ENCODE peak calls at places on chromosomes 4 and X, in six cellular contexts. J is cardiac fibroblast, G is BJ, Y is B cell, W is nephron progenitor cell, A is BE2C. V is an unnamed sample.

GRCh38 chrX:135977611-135978010 is 3.8 kb upstream of the MMGT1 start:
- DNase-seq in Y (no peak), A (no peak), J (peak), G (peak), W (no peak), V (no peak)

GRCh38 chr4:146059153-146059552 is 116.4 kb upstream of the LSM6 start:
- DNase-seq in G (no peak), J (no peak), A (no peak), W (no peak), Y (peak), V (peak)

GRCh38 chr4:74206088-74206826 is 48.3 kb downstream of the MTHFD2L start:
- DNase-seq in A (no peak), J (peak), Y (peak), W (no peak), G (peak), V (peak)

GRCh38 chr4:66372706-66373105 is 702.4 kb upstream of the EPHA5 start:
- DNase-seq in G (no peak), Y (no peak), A (no peak), W (no peak), J (peak), V (no peak)

GRCh38 chr4:151395873-151396272 is 13.1 kb upstream of the FHIP1A start:
- DNase-seq in J (no peak), Y (no peak), A (no peak), W (no peak), G (no peak), V (no peak)

GRCh38 chr4:145935253-145936141 is 3.1 kb downstream of the ZNF827 start:
- DNase-seq in J (no peak), G (no peak), Y (peak), W (peak), A (peak), V (peak)

GRCh38 chrX:50036481-50036880 is 114.1 kb downstream of the CLCN5 start:
- DNase-seq in W (no peak), A (no peak), Y (no peak), G (no peak), J (peak), V (no peak)

GRCh38 chr4:102324725-102325124 is 20.6 kb downstream of the SLC39A8 start:
- DNase-seq in G (no peak), W (no peak), A (no peak), J (no peak), Y (no peak), V (no peak)

GRCh38 chr4:6342530-6343293 is 73.1 kb downstream of the WFS1 start:
- DNase-seq in G (no peak), W (no peak), A (peak), Y (no peak), J (peak), V (no peak)

GRCh38 chr4:173318648-173319211 is 15.4 kb downstream of the HMGB2 start:
- DNase-seq in Y (no peak), J (peak), A (no peak), G (no peak), W (no peak), V (no peak)

GRCh38 chr4:19728773-19729172 is 522.9 kb upstream of the SLIT2 start:
- DNase-seq in J (no peak), Y (no peak), G (no peak), W (no peak), A (no peak), V (no peak)

GRCh38 chrX:1537031-1537715 is at the start of gene P2RY8:
- DNase-seq in W (no peak), J (peak), A (no peak), Y (peak), G (peak), V (peak)

GRCh38 chr4:176044589-176044951 is 21.1 kb upstream of the WDR17 start:
- DNase-seq in Y (no peak), W (no peak), J (no peak), A (no peak), G (no peak), V (no peak)

GRCh38 chr4:151376540-151376939 is 32.4 kb upstream of the FHIP1A start:
- DNase-seq in W (no peak), A (no peak), J (no peak), G (no peak), Y (no peak), V (no peak)

GRCh38 chr4:13678186-13678924 is 50.8 kb upstream of the BOD1L1 start:
- DNase-seq in J (peak), A (no peak), G (no peak), Y (no peak), W (no peak), V (no peak)

GRCh38 chr4:168864831-168865541 is 145.1 kb downstream of the CBR4 start:
- DNase-seq in G (no peak), W (no peak), J (peak), A (no peak), Y (no peak), V (no peak)

GRCh38 chr4:31620476-31620875 is 900.3 kb downstream of the PCDH7 start:
- DNase-seq in G (no peak), W (no peak), A (no peak), Y (no peak), J (peak), V (no peak)

GRCh38 chr4:88177981-88178632 is 19.7 kb upstream of the ABCG2 start:
- DNase-seq in Y (no peak), A (no peak), G (peak), J (peak), W (no peak), V (no peak)

GRCh38 chrX:150253946-150254615 is 109.0 kb upstream of the MAMLD1 start:
- DNase-seq in G (no peak), W (no peak), A (no peak), J (no peak), Y (no peak), V (no peak)

GRCh38 chrX:17413228-17413627 is 38.2 kb downstream of the NHS start:
- DNase-seq in J (peak), A (no peak), G (peak), Y (no peak), W (no peak), V (no peak)

GRCh38 chr4:7186081-7186480 is 6.3 kb upstream of the SORCS2 start:
- DNase-seq in G (no peak), Y (no peak), J (no peak), W (peak), A (peak), V (no peak)

GRCh38 chr4:153471691-153472080 is 5.5 kb downstream of the TMEM131L start:
- DNase-seq in G (no peak), W (no peak), Y (peak), A (no peak), J (peak), V (no peak)

GRCh38 chr4:183449193-183449888 is 4.9 kb downstream of the CDKN2AIP start:
- DNase-seq in J (peak), A (no peak), Y (no peak), G (peak), W (no peak), V (no peak)

GRCh38 chr4:84678976-84679744 is 96.2 kb downstream of the CDS1 start:
- DNase-seq in G (no peak), Y (no peak), J (no peak), A (no peak), W (no peak), V (no peak)

GRCh38 chr4:72974694-72975487 is 94.6 kb downstream of the COX18 start:
- DNase-seq in G (no peak), A (no peak), J (peak), W (peak), Y (no peak), V (no peak)

GRCh38 chr4:74364649-74365491 is at the start of gene EREG:
- DNase-seq in Y (no peak), G (peak), A (peak), W (peak), J (peak), V (peak)

GRCh38 chr4:94516067-94516466 is 64.3 kb downstream of the PDLIM5 start:
- DNase-seq in Y (no peak), W (no peak), G (peak), J (peak), A (no peak), V (no peak)

GRCh38 chr4:23815351-23815750 is 74.5 kb downstream of the PPARGC1A start:
- DNase-seq in Y (no peak), J (no peak), G (no peak), W (no peak), A (no peak), V (no peak)

GRCh38 chr4:20916106-20916505 is 215.8 kb downstream of the PACRGL start:
- DNase-seq in W (no peak), Y (no peak), J (no peak), G (no peak), A (no peak), V (no peak)

GRCh38 chrX:46587158-46587557 is 13.6 kb downstream of the CHST7 start:
- DNase-seq in A (no peak), W (no peak), J (peak), G (no peak), Y (no peak), V (peak)

GRCh38 chrX:75155830-75156525 is at the start of gene ABCB7:
- DNase-seq in G (peak), A (peak), W (peak), J (peak), Y (peak), V (peak)
- TF ChIP-seq CTCF in G (peak), A (peak), W (no peak), J (peak), Y (no peak), V (no peak)

DNA sequence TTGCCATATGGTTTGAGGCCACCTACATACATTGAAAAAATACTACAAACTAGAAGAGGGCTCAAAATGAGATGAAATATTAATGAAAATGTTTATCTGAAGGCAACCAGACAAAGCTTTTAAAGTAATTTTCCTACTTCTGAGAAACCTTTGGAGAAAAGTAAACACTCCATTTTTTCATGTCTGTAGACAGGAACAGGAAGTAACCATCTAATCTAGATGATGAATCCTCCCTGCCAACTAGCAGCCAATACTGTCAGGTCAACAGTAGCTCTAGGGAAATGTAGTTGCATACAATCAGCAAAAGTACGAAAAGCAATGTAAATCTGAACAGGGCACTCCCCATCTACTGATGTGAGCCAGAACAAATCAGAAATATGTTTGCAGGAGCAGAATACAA is 49.0 kb downstream of the AMMECR1 start:
- DNase-seq in W (no peak), G (no peak), J (peak), Y (no peak), A (no peak), V (no peak)
- TF ChIP-seq CTCF in W (no peak), G (no peak), J (no peak), Y (no peak), A (no peak), V (no peak)

DNA sequence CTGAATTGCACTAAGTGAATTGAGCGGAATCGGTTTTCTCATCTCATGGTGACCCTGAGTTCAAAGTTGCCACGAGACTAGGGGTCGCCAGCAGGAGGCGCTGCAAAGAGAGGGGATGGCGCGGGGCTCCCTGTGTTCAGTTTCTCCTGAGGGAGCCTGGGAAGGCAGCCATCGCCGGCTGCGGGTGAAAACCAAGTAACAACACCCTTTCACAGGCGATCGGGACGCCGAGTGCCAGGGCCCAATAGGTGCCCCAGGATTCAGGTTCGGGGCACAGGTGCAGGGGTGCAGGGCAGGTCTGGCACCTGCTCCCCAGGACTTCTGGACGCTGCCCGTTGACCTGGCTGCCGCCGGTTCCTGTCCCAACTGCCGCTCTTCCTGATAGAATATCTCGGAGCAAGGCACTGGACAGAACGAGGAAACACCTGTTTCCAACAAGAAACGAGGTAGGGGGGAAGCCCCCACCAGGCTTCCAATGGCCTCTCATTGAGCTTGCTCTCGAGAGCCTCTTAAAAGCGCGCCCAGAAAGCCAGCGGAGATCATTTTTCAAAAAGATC is 1.1 kb upstream of the FGF16 start:
- DNase-seq in A (no peak), Y (no peak), J (no peak), G (no peak), W (peak), V (peak)
- TF ChIP-seq CTCF in A (no peak), Y (no peak), J (peak), G (peak), W (peak), V (no peak)

GRCh38 chrX:6574762-6575161 is 39.8 kb upstream of the VCX3A start:
- DNase-seq in W (peak), J (no peak), Y (no peak), G (no peak), A (peak), V (no peak)
- TF ChIP-seq CTCF in W (peak), J (no peak), Y (no peak), G (no peak), A (peak), V (no peak)